ENCODE peak calls at places on chromosomes 6 and 20, in four cellular contexts. Z, M, G and C are unnamed samples.

GRCh38 chr6:165799736-165800135 is 136.7 kb upstream of the PDE10A start:
- DNase-seq in Z (no peak), M (no peak), G (no peak), C (no peak)

GRCh38 chr6:92460133-92460532 is 959.2 kb downstream of the EPHA7 start:
- DNase-seq in Z (no peak), M (no peak), G (no peak), C (no peak)

GRCh38 chr6:35876902-35877301 is 44.0 kb downstream of the SRPK1 start:
- DNase-seq in Z (no peak), M (no peak), G (no peak), C (no peak)

GRCh38 chr6:5466459-5466858 is 205.1 kb downstream of the FARS2 start:
- DNase-seq in Z (no peak), M (no peak), G (no peak), C (no peak)

GRCh38 chr20:63441777-63442493 is 30.5 kb downstream of the KCNQ2 start:
- DNase-seq in Z (peak), M (peak), G (peak), C (no peak)

GRCh38 chr6:113551168-113551567 is 306.0 kb upstream of the MARCKS start:
- DNase-seq in Z (no peak), M (no peak), G (no peak), C (no peak)

GRCh38 chr6:121694389-121695185 is 259.1 kb downstream of the GJA1 start:
- DNase-seq in Z (no peak), M (no peak), G (no peak), C (no peak)

GRCh38 chr6:158756977-158757752 is 62.0 kb downstream of the EZR start:
- DNase-seq in Z (no peak), M (no peak), G (no peak), C (no peak)

GRCh38 chr20:2738734-2739398 is 46.3 kb downstream of the EBF4 start:
- DNase-seq in Z (no peak), M (no peak), G (no peak), C (no peak)

GRCh38 chr20:3670511-3670910 is 7.3 kb upstream of the GFRA4 start:
- DNase-seq in Z (no peak), M (no peak), G (no peak), C (no peak)

GRCh38 chr20:35319206-35320197 is 27.3 kb upstream of the FAM83C start:
- DNase-seq in Z (no peak), M (no peak), G (no peak), C (no peak)

GRCh38 chr6:54299542-54300269 is 8.5 kb upstream of the TINAG start:
- DNase-seq in Z (no peak), M (no peak), G (no peak), C (no peak)

GRCh38 chr6:6711832-6712231 is 123.3 kb downstream of the LY86 start:
- DNase-seq in Z (no peak), M (peak), G (no peak), C (no peak)

GRCh38 chr6:107655245-107655644 is 165.3 kb downstream of the SOBP start:
- DNase-seq in Z (no peak), M (no peak), G (no peak), C (no peak)

GRCh38 chr20:38109657-38110524 is 55.2 kb downstream of the TGM2 start:
- DNase-seq in Z (peak), M (no peak), G (peak), C (no peak)

GRCh38 chr6:36979343-36979742 is 6.7 kb downstream of the MTCH1 start:
- DNase-seq in Z (no peak), M (no peak), G (peak), C (no peak)

GRCh38 chr20:5734559-5735137 is 15.6 kb upstream of the SHLD1 start:
- DNase-seq in Z (no peak), M (no peak), G (no peak), C (no peak)

GRCh38 chr6:16705403-16705993 is 55.8 kb downstream of the ATXN1 start:
- DNase-seq in Z (no peak), M (no peak), G (no peak), C (no peak)

GRCh38 chr6:145544031-145544430 is 191.3 kb downstream of the EPM2A start:
- DNase-seq in Z (no peak), M (no peak), G (peak), C (no peak)

GRCh38 chr6:31271641-31272357 is at the start of gene HLA-C:
- DNase-seq in Z (peak), M (peak), G (peak), C (peak)

GRCh38 chr20:9172908-9173307 is 104.0 kb downstream of the PLCB4 start:
- DNase-seq in Z (no peak), M (no peak), G (no peak), C (no peak)

GRCh38 chr6:15491255-15491985 is 171.4 kb downstream of the DTNBP1 start:
- DNase-seq in Z (peak), M (peak), G (peak), C (peak)

GRCh38 chr6:127547909-127548649 is 28.9 kb upstream of the C6orf58 start:
- DNase-seq in Z (no peak), M (no peak), G (no peak), C (no peak)

GRCh38 chr20:23086056-23086551 is at the start of gene CD93:
- DNase-seq in Z (no peak), M (no peak), G (no peak), C (no peak)

GRCh38 chr6:30493643-30494250 is 4.4 kb downstream of the HLA-E start:
- DNase-seq in Z (no peak), M (no peak), G (no peak), C (no peak)

GRCh38 chr20:1402149-1402548 is 9.3 kb upstream of the FKBP1A start:
- DNase-seq in Z (no peak), M (no peak), G (no peak), C (no peak)

GRCh38 chr6:28384143-28384533 is 15.4 kb downstream of the ZSCAN12 start:
- DNase-seq in Z (no peak), M (no peak), G (no peak), C (no peak)

GRCh38 chr6:158631678-158632537 is 12.6 kb downstream of the DYNLT1 start:
- DNase-seq in Z (no peak), M (no peak), G (peak), C (no peak)

GRCh38 chr20:50585678-50586077 is 75.5 kb downstream of the PTPN1 start:
- DNase-seq in Z (no peak), M (no peak), G (no peak), C (no peak)

GRCh38 chr20:9214676-9215075 is 145.8 kb downstream of the PLCB4 start:
- DNase-seq in Z (no peak), M (no peak), G (peak), C (no peak)

GRCh38 chr6:24506814-24507520 is 12.2 kb downstream of the ALDH5A1 start:
- DNase-seq in Z (no peak), M (no peak), G (no peak), C (no peak)

GRCh38 chr6:141347906-141348492 is 784.7 kb upstream of the GJE1 start:
- DNase-seq in Z (no peak), M (no peak), G (no peak), C (no peak)

GRCh38 chr6:143339223-143339622 is 111.3 kb downstream of the ADAT2 start:
- DNase-seq in Z (no peak), M (no peak), G (no peak), C (no peak)

GRCh38 chr20:17895641-17896246 is 72.8 kb downstream of the SNX5 start:
- DNase-seq in Z (no peak), M (peak), G (no peak), C (no peak)

GRCh38 chr6:35302604-35303218 is 5.1 kb downstream of the DEF6 start:
- DNase-seq in Z (no peak), M (peak), G (peak), C (peak)

DNA sequence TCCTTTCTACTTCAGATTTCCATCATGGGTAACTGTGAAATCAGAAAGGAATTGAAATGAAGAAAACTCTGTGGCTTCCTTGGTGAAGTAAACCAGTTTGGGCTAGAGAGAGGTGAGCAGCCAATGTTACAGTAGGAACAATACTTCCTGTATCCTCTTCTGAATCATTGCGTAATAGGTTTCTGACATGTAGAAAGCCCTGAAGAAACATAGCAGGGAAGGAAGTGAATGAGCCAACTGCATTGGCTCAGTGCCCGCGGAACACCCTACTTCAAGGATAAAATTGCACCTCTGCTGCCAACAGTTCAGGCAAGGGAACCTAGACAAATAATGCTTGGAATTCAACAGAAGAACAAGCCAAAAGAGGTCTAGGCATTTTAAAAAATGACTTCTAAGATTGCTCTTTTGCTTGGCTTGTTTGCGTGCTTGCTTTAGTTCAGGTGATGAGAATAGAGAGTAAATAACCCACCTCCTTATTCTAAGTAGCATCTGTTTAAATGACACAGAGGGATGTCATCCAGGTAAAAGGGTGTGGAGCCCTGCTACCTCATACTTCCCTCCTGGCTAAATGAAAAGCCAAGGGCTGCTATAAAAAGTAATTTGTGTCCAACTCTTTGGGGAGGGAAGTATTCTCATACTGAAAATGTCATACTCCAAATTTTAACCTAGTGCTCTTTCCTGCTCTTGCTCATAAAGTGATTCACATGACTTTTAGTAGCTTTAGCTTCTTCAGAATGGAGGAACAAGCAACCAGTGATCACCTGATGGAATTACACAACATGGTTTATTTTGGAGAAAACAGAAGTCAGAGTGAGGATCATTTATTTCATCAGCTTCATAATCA is 30.0 kb upstream of the AKIRIN2 start:
- DNase-seq in Z (peak), M (peak), G (peak), C (no peak)
- H2AFZ ChIP-seq in Z (no peak), M (peak), G (no peak), C (no peak)

GRCh38 chr6:3421763-3422456 is 34.9 kb downstream of the SLC22A23 start:
- DNase-seq in Z (no peak), M (peak), G (peak), C (no peak)
- H3K4me2 ChIP-seq in Z (no peak), M (no peak), G (peak), C (no peak)

DNA sequence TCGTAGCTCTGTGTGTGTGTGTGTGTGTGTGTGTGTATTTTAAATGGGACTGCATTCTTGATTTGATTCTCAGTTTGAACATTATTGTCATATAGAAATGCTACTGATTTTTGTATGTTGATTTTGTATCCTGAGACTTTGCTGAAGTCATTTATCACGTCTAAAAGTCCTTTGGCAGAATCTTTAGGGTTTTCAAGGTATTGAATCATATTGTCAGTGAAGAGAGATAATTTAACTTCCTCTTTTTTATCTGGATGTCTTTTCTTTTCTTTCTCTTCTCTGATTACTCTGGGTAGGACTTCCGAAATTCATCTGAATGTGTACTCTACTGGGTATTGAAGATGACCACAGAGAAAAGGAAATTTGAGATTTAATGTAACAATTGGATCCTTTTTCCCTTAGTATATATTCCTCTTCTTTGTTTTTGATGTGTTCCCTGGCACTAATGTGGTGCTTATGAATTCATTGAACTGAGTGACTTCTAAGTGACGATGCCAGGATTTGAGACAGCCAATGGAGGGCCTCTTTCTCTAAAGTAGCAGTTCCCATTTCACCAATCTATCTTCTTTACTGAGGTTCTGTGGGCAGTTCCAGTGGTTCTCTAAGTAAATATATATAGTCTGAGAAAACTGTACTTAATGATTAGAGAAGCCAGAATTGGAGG is 47.6 kb downstream of the TNFAIP3 start:
- DNase-seq in Z (no peak), M (no peak), G (no peak), C (no peak)
- H2AFZ ChIP-seq in Z (no peak), M (no peak), G (no peak), C (no peak)

DNA sequence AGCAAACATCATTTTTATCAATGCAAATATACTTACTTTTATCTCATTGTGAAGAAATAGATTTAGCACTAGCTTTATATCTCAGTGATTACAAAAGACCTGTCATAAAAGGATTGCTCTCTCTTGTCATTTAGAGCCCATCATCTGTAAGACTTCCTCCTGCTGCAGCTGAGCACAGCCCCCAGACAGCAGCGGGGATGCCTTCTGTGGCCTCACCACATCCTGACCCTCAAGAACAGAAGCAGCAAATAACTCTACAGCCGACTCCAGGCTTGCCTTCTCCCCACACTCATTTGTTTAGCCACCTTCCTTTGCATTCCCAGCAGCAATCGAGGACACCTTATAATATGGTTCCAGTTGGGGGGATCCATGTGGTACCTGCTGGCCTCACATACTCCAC is 127.0 kb upstream of the EDN1 start:
- DNase-seq in Z (no peak), M (no peak), G (no peak), C (no peak)
- H3K4me2 ChIP-seq in Z (no peak), M (no peak), G (no peak), C (no peak)

DNA sequence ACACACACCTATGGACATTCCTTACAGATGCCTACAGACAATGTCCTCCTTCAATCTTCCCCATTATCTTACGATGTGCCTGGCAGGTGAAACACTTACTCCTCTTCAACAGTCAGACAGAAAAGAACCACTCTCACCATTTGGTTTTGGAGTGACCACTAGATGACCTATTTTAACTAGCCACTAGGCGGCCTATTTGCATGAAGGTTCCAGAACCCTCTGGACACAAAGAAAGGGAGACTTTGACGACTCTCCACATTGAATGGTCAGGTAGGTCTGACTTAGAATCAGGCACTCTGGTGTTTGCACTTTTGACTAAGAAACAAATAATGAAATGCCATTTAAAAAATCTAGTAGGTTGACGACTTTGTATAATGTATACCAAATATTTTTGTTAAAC is 42.0 kb downstream of the PNLDC1 start:
- DNase-seq in Z (peak), M (no peak), G (no peak), C (no peak)
- H2AFZ ChIP-seq in Z (no peak), M (no peak), G (no peak), C (no peak)

DNA sequence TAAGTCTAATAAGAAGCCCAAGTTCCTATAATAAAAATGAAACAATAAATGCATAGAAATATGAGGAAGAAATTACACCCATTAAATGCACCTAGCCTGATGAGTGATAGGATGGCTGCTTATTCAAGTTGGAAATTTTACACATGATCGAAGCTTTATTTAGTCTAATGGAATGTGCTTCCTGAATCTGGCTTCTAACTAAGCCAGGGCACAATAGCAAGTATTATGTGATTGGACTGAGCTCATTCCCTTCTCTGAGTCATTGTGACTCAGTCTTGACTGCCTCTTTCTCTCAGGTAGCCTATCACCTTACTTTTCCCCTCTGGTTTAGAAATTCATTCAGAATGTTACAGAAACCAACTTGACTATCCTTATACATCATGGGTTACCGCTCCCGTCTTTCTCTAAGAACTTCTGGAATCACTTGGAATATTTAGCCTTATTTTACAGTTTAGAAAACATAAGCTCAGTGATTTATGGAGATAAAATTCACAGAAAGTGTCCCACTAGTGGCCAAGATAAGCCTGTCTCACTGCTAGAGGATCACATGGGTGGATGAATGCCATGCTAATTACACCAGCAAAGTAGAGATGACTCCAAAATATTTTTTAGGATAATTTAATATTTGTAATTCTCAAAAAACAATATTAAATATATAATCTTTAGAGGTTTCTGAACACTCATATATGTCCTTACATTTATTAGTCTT is 505.3 kb upstream of the JAG1 start:
- DNase-seq in Z (peak), M (no peak), G (no peak), C (no peak)
- H3K4me2 ChIP-seq in Z (no peak), M (no peak), G (no peak), C (no peak)

GRCh38 chr6:116564296-116564695 is 7.0 kb upstream of the RWDD1 start:
- DNase-seq in Z (no peak), M (no peak), G (no peak), C (no peak)
- H2AFZ ChIP-seq in Z (no peak), M (no peak), G (no peak), C (no peak)